ENCODE peak calls at places on chromosomes 5 and 9, in four cellular contexts. R is left ventricle myocardium superior, W is gastroesophageal sphincter, B is Right ventricle myocardium superior. J is an unnamed sample.

GRCh38 chr5:158084292-158084691 is 225.3 kb upstream of the CLINT1 start:
- ATAC-seq in R (no peak), W (no peak), B (no peak), J (no peak)

GRCh38 chr9:132670816-132671371 is 630 bp downstream of the GTF3C4 start:
- ATAC-seq in R (no peak), W (no peak), B (peak), J (peak)

GRCh38 chr5:74123928-74124327 is 497.9 kb downstream of the ARHGEF28 start:
- ATAC-seq in R (peak), W (peak), B (no peak), J (no peak)

GRCh38 chr9:109989296-109989695 is 209.3 kb downstream of the PALM2AKAP2 start:
- ATAC-seq in R (no peak), W (no peak), B (no peak), J (no peak)

GRCh38 chr5:159163700-159164044 is 45.7 kb downstream of the RNF145 start:
- ATAC-seq in R (no peak), W (no peak), B (no peak), J (no peak)

GRCh38 chr9:134968011-134968822 is 50.5 kb upstream of the FCN1 start:
- ATAC-seq in R (peak), W (no peak), B (no peak), J (no peak)

GRCh38 chr9:19486803-19487202 is 78.0 kb downstream of the ACER2 start:
- ATAC-seq in R (no peak), W (no peak), B (no peak), J (no peak)

GRCh38 chr9:89402695-89403427 is 84.6 kb downstream of the SECISBP2 start:
- ATAC-seq in R (no peak), W (no peak), B (no peak), J (no peak)

GRCh38 chr9:131395027-131395744 is 1.3 kb downstream of the PRRC2B start:
- ATAC-seq in R (peak), W (no peak), B (peak), J (peak)

GRCh38 chr9:124258765-124259272 is 1.1 kb downstream of the NEK6 start:
- ATAC-seq in R (peak), W (no peak), B (peak), J (no peak)

GRCh38 chr5:61048534-61048933 is 103.5 kb downstream of the NDUFAF2 start:
- ATAC-seq in R (no peak), W (no peak), B (no peak), J (peak)

GRCh38 chr5:95591490-95591901 is 28.4 kb upstream of the GPR150 start:
- ATAC-seq in R (no peak), W (no peak), B (no peak), J (peak)

GRCh38 chr9:14942037-14942436 is 31.8 kb upstream of the FREM1 start:
- ATAC-seq in R (peak), W (peak), B (peak), J (no peak)

GRCh38 chr9:108040783-108041182 is 551.2 kb upstream of the KLF4 start:
- ATAC-seq in R (peak), W (no peak), B (no peak), J (no peak)

GRCh38 chr5:73174100-73174815 is 1.3 kb downstream of the TMEM174 start:
- ATAC-seq in R (no peak), W (no peak), B (no peak), J (no peak)

GRCh38 chr5:88713818-88714217 is 169.2 kb downstream of the MEF2C start:
- ATAC-seq in R (no peak), W (no peak), B (no peak), J (no peak)

GRCh38 chr9:76414656-76415055 is 20.4 kb upstream of the RFK start:
- ATAC-seq in R (no peak), W (no peak), B (no peak), J (peak)

GRCh38 chr9:133690111-133690561 is 48.0 kb downstream of the SARDH start:
- ATAC-seq in R (no peak), W (no peak), B (no peak), J (no peak)

GRCh38 chr5:55063899-55064298 is 38.5 kb upstream of the GZMA start:
- ATAC-seq in R (no peak), W (no peak), B (no peak), J (no peak)

GRCh38 chr5:40384782-40385390 is 294.8 kb upstream of the PTGER4 start:
- ATAC-seq in R (no peak), W (no peak), B (peak), J (no peak)

GRCh38 chr5:56279979-56280378 is 46.8 kb upstream of the ANKRD55 start:
- ATAC-seq in R (peak), W (no peak), B (no peak), J (no peak)

GRCh38 chr9:133812941-133813748 is 75.0 kb upstream of the SARDH start:
- ATAC-seq in R (no peak), W (no peak), B (no peak), J (no peak)

GRCh38 chr5:135185461-135186075 is 151.5 kb upstream of the PITX1 start:
- ATAC-seq in R (no peak), W (no peak), B (no peak), J (no peak)

GRCh38 chr9:129549684-129550083 is 71.2 kb downstream of the C9orf50 start:
- ATAC-seq in R (peak), W (peak), B (peak), J (no peak)

GRCh38 chr5:57581772-57582171 is 99.2 kb upstream of the ACTBL2 start:
- ATAC-seq in R (no peak), W (no peak), B (no peak), J (no peak)

GRCh38 chr5:143679777-143680176 is 132.2 kb upstream of the HMHB1 start:
- ATAC-seq in R (peak), W (no peak), B (peak), J (peak)

GRCh38 chr9:137073992-137074399 is 3.3 kb upstream of the UAP1L1 start:
- ATAC-seq in R (no peak), W (no peak), B (no peak), J (no peak)

GRCh38 chr5:31036407-31036806 is 157.1 kb upstream of the CDH6 start:
- ATAC-seq in R (no peak), W (no peak), B (no peak), J (no peak)

GRCh38 chr5:6728011-6728794 is 15.0 kb downstream of the TENT4A start:
- ATAC-seq in R (no peak), W (no peak), B (no peak), J (peak)

GRCh38 chr5:118946138-118946537 is 42.2 kb downstream of the DTWD2 start:
- ATAC-seq in R (no peak), W (no peak), B (no peak), J (no peak)

GRCh38 chr9:116288658-116289057 is 135.1 kb downstream of the PAPPA start:
- ATAC-seq in R (no peak), W (no peak), B (no peak), J (no peak)

GRCh38 chr9:114860187-114860586 is 54.3 kb upstream of the TNFSF15 start:
- ATAC-seq in R (no peak), W (no peak), B (no peak), J (peak)

GRCh38 chr5:133731951-133732350 is 119.6 kb upstream of the FSTL4 start:
- ATAC-seq in R (no peak), W (no peak), B (no peak), J (no peak)

GRCh38 chr9:36781532-36781931 is 208.8 kb downstream of the MELK start:
- ATAC-seq in R (no peak), W (no peak), B (no peak), J (no peak)

GRCh38 chr5:135615581-135616260 is 36.9 kb upstream of the CXCL14 start:
- ATAC-seq in R (no peak), W (no peak), B (no peak), J (no peak)

GRCh38 chr9:34659592-34660253 is 2.7 kb downstream of the CCL27 start:
- ATAC-seq in R (no peak), W (no peak), B (no peak), J (peak)

GRCh38 chr5:107594253-107595045 is 76.3 kb downstream of the EFNA5 start:
- ATAC-seq in R (peak), W (peak), B (peak), J (no peak)

GRCh38 chr9:115132648-115133047 is 14.7 kb upstream of the TNC start:
- ATAC-seq in R (peak), W (no peak), B (peak), J (no peak)